ENCODE peak calls at places on chromosomes 3 and 15, in five cellular contexts. G, O, M, V and I are unnamed samples.

GRCh38 chr3:182303169-182303568 is 490.1 kb upstream of the ATP11B start:
- DNase-seq in V (no peak), O (no peak), G (no peak), M (no peak), I (no peak)

GRCh38 chr3:161964856-161965255 is 468.2 kb downstream of the OTOL1 start:
- DNase-seq in M (no peak), O (no peak), V (no peak), G (no peak), I (no peak)

GRCh38 chr15:87420017-87420416 is 836.5 kb downstream of the NTRK3 start:
- DNase-seq in V (no peak), O (no peak), M (no peak), G (no peak), I (no peak)

GRCh38 chr3:31505353-31506048 is 27.2 kb upstream of the STT3B start:
- DNase-seq in O (no peak), M (no peak), V (no peak), G (no peak), I (no peak)

GRCh38 chr3:54121404-54122045 is 827 bp upstream of the CACNA2D3 start:
- DNase-seq in G (no peak), O (no peak), V (no peak), M (no peak), I (no peak)

GRCh38 chr15:44207643-44208042 is 12.6 kb upstream of the FRMD5 start:
- DNase-seq in O (no peak), M (no peak), G (no peak), V (no peak), I (peak; percentile 48)

GRCh38 chr3:189276481-189277190 is 104.9 kb downstream of the TPRG1 start:
- DNase-seq in O (peak; percentile 21), V (no peak), G (no peak), M (no peak), I (peak; percentile 91)

GRCh38 chr3:354433-354832 is 157.9 kb downstream of the CHL1 start:
- DNase-seq in M (peak; percentile 28), G (no peak), O (no peak), V (peak; percentile 3), I (peak; percentile 7)

GRCh38 chr3:196868297-196868661 is 559 bp downstream of the SENP5 start:
- DNase-seq in M (no peak), O (no peak), V (peak; percentile 12), G (no peak), I (no peak)

GRCh38 chr15:101440846-101441590 is 48.5 kb downstream of the PCSK6 start:
- DNase-seq in V (no peak), M (no peak), O (no peak), G (no peak), I (no peak)

GRCh38 chr15:68210409-68210756 is 5.3 kb upstream of the CALML4 start:
- DNase-seq in M (no peak), V (no peak), O (peak; percentile 15), G (no peak), I (no peak)

GRCh38 chr3:9107738-9108137 is 141.7 kb downstream of the SRGAP3 start:
- DNase-seq in M (no peak), G (no peak), O (no peak), V (no peak), I (no peak)

GRCh38 chr3:99929409-99930139 is 111.9 kb downstream of the CMSS1 start:
- DNase-seq in V (no peak), M (peak; percentile 75), G (no peak), O (peak; percentile 52), I (peak; percentile 24)

GRCh38 chr15:31271706-31272557 is 54.7 kb upstream of the KLF13 start:
- DNase-seq in M (no peak), O (no peak), G (no peak), V (no peak), I (no peak)

GRCh38 chr15:63597821-63598220 is 634 bp downstream of the FBXL22 start:
- DNase-seq in G (no peak), M (no peak), V (no peak), O (no peak), I (no peak)

GRCh38 chr3:65130782-65131181 is 443.0 kb upstream of the ADAMTS9 start:
- DNase-seq in M (no peak), V (no peak), G (no peak), O (no peak), I (no peak)

GRCh38 chr3:132721479-132722164 is 587 bp downstream of the NPHP3 start:
- DNase-seq in O (peak; percentile 82), G (peak; percentile 44), V (no peak), M (peak; percentile 60), I (peak; percentile 28)

GRCh38 chr3:65713016-65713415 is 325.7 kb downstream of the MAGI1 start:
- DNase-seq in V (no peak), M (no peak), G (peak; percentile 7), O (no peak), I (peak; percentile 82)

GRCh38 chr3:39193391-39193790 is 996 bp upstream of the XIRP1 start:
- DNase-seq in O (no peak), V (no peak), G (no peak), M (no peak), I (no peak)

GRCh38 chr3:46893146-46893748 is 15.7 kb downstream of the PTH1R start:
- DNase-seq in V (no peak), M (no peak), G (no peak), O (no peak), I (no peak)

GRCh38 chr3:16311960-16312451 is 47.0 kb downstream of the OXNAD1 start:
- DNase-seq in V (peak; percentile 32), O (peak; percentile 64), M (peak; percentile 46), G (no peak), I (no peak)

GRCh38 chr3:30617069-30617468 is 10.7 kb downstream of the TGFBR2 start:
- DNase-seq in O (no peak), G (no peak), V (no peak), M (no peak), I (no peak)

GRCh38 chr3:59150039-59150438 is 100.2 kb upstream of the CFAP20DC start:
- DNase-seq in M (no peak), G (no peak), V (no peak), O (no peak), I (no peak)

GRCh38 chr15:72285927-72286516 is 13.7 kb upstream of the PARP6 start:
- DNase-seq in G (no peak), M (no peak), V (peak; percentile 33), O (no peak), I (no peak)

GRCh38 chr3:160986060-160986459 is 119.1 kb downstream of the B3GALNT1 start:
- DNase-seq in M (no peak), V (no peak), O (no peak), G (no peak), I (no peak)

GRCh38 chr15:39936187-39936586 is 2.3 kb downstream of the EIF2AK4 start:
- DNase-seq in M (no peak), V (no peak), G (no peak), O (no peak), I (no peak)

GRCh38 chr15:31606261-31606669 is 279.6 kb downstream of the KLF13 start:
- DNase-seq in O (no peak), V (no peak), M (no peak), G (peak; percentile 11), I (no peak)

GRCh38 chr3:169060037-169060436 is 603.5 kb downstream of the MECOM start:
- DNase-seq in M (no peak), V (no peak), G (no peak), O (no peak), I (no peak)

GRCh38 chr3:184227481-184227935 is 1.9 kb upstream of the VWA5B2 start:
- DNase-seq in M (no peak), G (no peak), V (peak; percentile 43), O (no peak), I (no peak)

GRCh38 chr3:46987485-46988401 is 8.3 kb downstream of the NBEAL2 start:
- DNase-seq in O (peak; percentile 84), M (no peak), G (no peak), V (peak; percentile 87), I (no peak)

GRCh38 chr3:65669163-65669875 is 369.4 kb downstream of the MAGI1 start:
- DNase-seq in M (no peak), O (no peak), V (no peak), G (no peak), I (no peak)

GRCh38 chr15:42679285-42680141 is 57.4 kb downstream of the CDAN1 start:
- DNase-seq in O (no peak), G (no peak), V (no peak), M (no peak), I (no peak)

GRCh38 chr3:192819001-192819569 is 91.7 kb upstream of the FGF12 start:
- DNase-seq in V (peak; percentile 63), G (peak; percentile 33), O (peak; percentile 29), M (peak; percentile 43), I (peak; percentile 58)